ENCODE peak calls at places on chromosome 5, in six cellular contexts. M, U, E, X, Y and T are unnamed samples.

GRCh38 chr5:89473196-89473595 is 590.2 kb upstream of the MEF2C start:
- DNase-seq in E (no peak), Y (no peak), M (no peak), U (no peak), X (no peak), T (no peak)

GRCh38 chr5:174723315-174723978 is 935 bp upstream of the MSX2 start:
- DNase-seq in U (no peak), Y (no peak), E (no peak), M (no peak), X (no peak), T (no peak)

GRCh38 chr5:74667396-74667795 is 17.6 kb upstream of the HEXB start:
- DNase-seq in U (no peak), M (no peak), Y (peak), E (no peak), X (no peak), T (no peak)

GRCh38 chr5:169006878-169007790 is 293.8 kb downstream of the SLIT3 start:
- DNase-seq in U (no peak), M (peak), E (no peak), Y (no peak), X (no peak), T (peak)

GRCh38 chr5:115634343-115635132 is 8.7 kb upstream of the TMED7 start:
- DNase-seq in E (peak), U (peak), Y (peak), M (peak), X (peak), T (peak)

GRCh38 chr5:103927739-103928138 is 365.1 kb upstream of the NUDT12 start:
- DNase-seq in E (no peak), Y (no peak), X (no peak), M (no peak), U (no peak), T (no peak)

GRCh38 chr5:33890633-33891032 is 1.2 kb downstream of the ADAMTS12 start:
- DNase-seq in X (peak), E (no peak), Y (peak), U (no peak), M (no peak), T (no peak)

GRCh38 chr5:99814311-99815063 is 720.7 kb upstream of the FAM174A start:
- DNase-seq in Y (no peak), X (no peak), E (no peak), U (no peak), M (no peak), T (no peak)

GRCh38 chr5:14256026-14256690 is 113.0 kb downstream of the TRIO start:
- DNase-seq in Y (no peak), E (no peak), X (no peak), U (no peak), M (peak), T (no peak)

GRCh38 chr5:127564002-127564769 is 46.7 kb downstream of the PRRC1 start:
- DNase-seq in E (peak), X (peak), M (peak), U (no peak), Y (peak), T (peak)

GRCh38 chr5:78016831-78017529 is 240.8 kb upstream of the TBCA start:
- DNase-seq in Y (no peak), X (no peak), U (no peak), E (no peak), M (no peak), T (no peak)

GRCh38 chr5:175887463-175887862 is 16.1 kb downstream of the CPLX2 start:
- DNase-seq in U (no peak), X (no peak), E (no peak), Y (no peak), M (no peak), T (no peak)

GRCh38 chr5:98840946-98841345 is 67.5 kb downstream of the RGMB start:
- DNase-seq in X (no peak), M (no peak), Y (no peak), E (no peak), U (no peak), T (no peak)

GRCh38 chr5:142925795-142926194 is 155.6 kb downstream of the ARHGAP26 start:
- DNase-seq in M (no peak), E (no peak), Y (peak), X (peak), U (no peak), T (peak)

GRCh38 chr5:178433273-178433775 is 156.9 kb downstream of the COL23A1 start:
- DNase-seq in X (no peak), E (no peak), U (no peak), Y (no peak), M (no peak), T (no peak)

GRCh38 chr5:53381-54174 is 38.4 kb upstream of the PLEKHG4B start:
- DNase-seq in U (no peak), M (peak), Y (peak), E (peak), X (no peak), T (no peak)

GRCh38 chr5:160054831-160055230 is 45.9 kb downstream of the TTC1 start:
- DNase-seq in U (no peak), E (peak), Y (peak), X (peak), M (peak), T (peak)

GRCh38 chr5:72760259-72760658 is 56.2 kb upstream of the TNPO1 start:
- DNase-seq in Y (peak), X (no peak), M (no peak), E (no peak), U (no peak), T (peak)

GRCh38 chr5:78006449-78006848 is 230.3 kb upstream of the TBCA start:
- DNase-seq in Y (no peak), U (no peak), M (no peak), X (no peak), E (no peak), T (no peak)

GRCh38 chr5:67297376-67297775 is 100.8 kb upstream of the CD180 start:
- DNase-seq in U (no peak), E (no peak), Y (no peak), X (no peak), M (no peak), T (no peak)

GRCh38 chr5:3845249-3845648 is 249.6 kb downstream of the IRX1 start:
- DNase-seq in U (no peak), Y (no peak), E (no peak), M (no peak), X (no peak), T (no peak)

GRCh38 chr5:54580997-54581741 is 63.6 kb downstream of the SNX18 start:
- DNase-seq in U (no peak), E (no peak), M (no peak), X (no peak), Y (no peak), T (peak)

GRCh38 chr5:169876376-169876775 is 103.9 kb downstream of the INSYN2B start:
- DNase-seq in X (peak), U (no peak), M (no peak), Y (peak), E (no peak), T (no peak)

GRCh38 chr5:6686916-6687409 is 26.3 kb upstream of the TENT4A start:
- DNase-seq in U (no peak), E (no peak), X (peak), Y (peak), M (no peak), T (peak)

GRCh38 chr5:58922392-58923171 is 339.7 kb downstream of the RAB3C start:
- DNase-seq in X (no peak), E (no peak), Y (no peak), U (no peak), M (no peak), T (no peak)

GRCh38 chr5:149345892-149346222 is 558 bp downstream of the GRPEL2 start:
- DNase-seq in U (no peak), X (peak), M (no peak), Y (peak), E (no peak), T (peak)

GRCh38 chr5:14183187-14183939 is 40.2 kb downstream of the TRIO start:
- DNase-seq in Y (no peak), U (no peak), M (no peak), E (no peak), X (peak), T (no peak)

GRCh38 chr5:71483355-71483754 is 27.9 kb downstream of the BDP1 start:
- DNase-seq in M (peak), Y (peak), X (peak), U (no peak), E (no peak), T (peak)

GRCh38 chr5:74205745-74206570 is 434.6 kb downstream of the ENC1 start:
- DNase-seq in Y (peak), M (no peak), E (no peak), U (no peak), X (no peak), T (peak)

GRCh38 chr5:132134384-132134783 is 60.8 kb downstream of the CSF2 start:
- DNase-seq in U (no peak), Y (peak), X (peak), E (no peak), M (no peak), T (no peak)

GRCh38 chr5:144189800-144190429 is 19.2 kb downstream of the KCTD16 start:
- DNase-seq in M (peak), U (no peak), E (no peak), Y (peak), X (peak), T (peak)

GRCh38 chr5:140324041-140324833 is 21.3 kb upstream of the PFDN1 start:
- DNase-seq in U (no peak), X (no peak), E (no peak), M (peak), Y (no peak), T (peak)